ENCODE peak calls at places on chromosomes 6 and 20, in eight cellular contexts. One of them, this sample, is unnamed.

GRCh38 chr6:33114428-33114827 is 38.6 kb downstream of the HLA-DPB1 start:
- DNase-seq in IMR-90: no peak
- DNase-seq in fibroblast of pulmonary artery: no peak
- DNase-seq in kidney: no peak
- DNase-seq in astrocyte of the spinal cord: no peak
- DNase-seq in gastrocnemius medialis: no peak
- DNase-seq in HL-60: peak
- DNase-seq in lung: no peak
- DNase-seq in this sample: no peak

GRCh38 chr6:113719056-113719455 is 138.1 kb upstream of the MARCKS start:
- DNase-seq in lung: no peak
- DNase-seq in HL-60: no peak
- DNase-seq in fibroblast of pulmonary artery: no peak
- DNase-seq in IMR-90: peak
- DNase-seq in astrocyte of the spinal cord: no peak
- DNase-seq in gastrocnemius medialis: no peak
- DNase-seq in kidney: no peak
- DNase-seq in this sample: peak

GRCh38 chr6:37667050-37667814 is 30.5 kb downstream of the MDGA1 start:
- DNase-seq in kidney: no peak
- DNase-seq in gastrocnemius medialis: no peak
- DNase-seq in lung: no peak
- DNase-seq in HL-60: no peak
- DNase-seq in IMR-90: peak
- DNase-seq in astrocyte of the spinal cord: no peak
- DNase-seq in fibroblast of pulmonary artery: no peak
- DNase-seq in this sample: peak

GRCh38 chr6:11007715-11008608 is 36.1 kb downstream of the ELOVL2 start:
- DNase-seq in HL-60: no peak
- DNase-seq in lung: no peak
- DNase-seq in IMR-90: peak
- DNase-seq in fibroblast of pulmonary artery: peak
- DNase-seq in kidney: no peak
- DNase-seq in gastrocnemius medialis: no peak
- DNase-seq in astrocyte of the spinal cord: peak
- DNase-seq in this sample: peak

GRCh38 chr6:25601797-25602679 is 50.0 kb upstream of the SCGN start:
- DNase-seq in HL-60: no peak
- DNase-seq in kidney: no peak
- DNase-seq in fibroblast of pulmonary artery: peak
- DNase-seq in gastrocnemius medialis: no peak
- DNase-seq in lung: no peak
- DNase-seq in astrocyte of the spinal cord: peak
- DNase-seq in IMR-90: peak
- DNase-seq in this sample: peak

GRCh38 chr6:3417473-3417872 is 39.4 kb downstream of the SLC22A23 start:
- DNase-seq in kidney: no peak
- DNase-seq in HL-60: no peak
- DNase-seq in IMR-90: no peak
- DNase-seq in astrocyte of the spinal cord: no peak
- DNase-seq in fibroblast of pulmonary artery: no peak
- DNase-seq in gastrocnemius medialis: no peak
- DNase-seq in lung: no peak
- DNase-seq in this sample: no peak

GRCh38 chr6:150689900-150690590 is 90.4 kb downstream of the PLEKHG1 start:
- DNase-seq in kidney: no peak
- DNase-seq in HL-60: no peak
- DNase-seq in gastrocnemius medialis: no peak
- DNase-seq in fibroblast of pulmonary artery: no peak
- DNase-seq in lung: no peak
- DNase-seq in astrocyte of the spinal cord: no peak
- DNase-seq in IMR-90: no peak
- DNase-seq in this sample: no peak

GRCh38 chr6:170344631-170345576 is 38.3 kb downstream of the FAM120B start:
- DNase-seq in IMR-90: peak
- DNase-seq in fibroblast of pulmonary artery: peak
- DNase-seq in astrocyte of the spinal cord: peak
- DNase-seq in kidney: no peak
- DNase-seq in lung: no peak
- DNase-seq in gastrocnemius medialis: no peak
- DNase-seq in HL-60: no peak
- DNase-seq in this sample: peak

GRCh38 chr6:158518196-158519127 is 41.4 kb upstream of the TMEM181 start:
- DNase-seq in HL-60: peak
- DNase-seq in kidney: no peak
- DNase-seq in IMR-90: peak
- DNase-seq in fibroblast of pulmonary artery: peak
- DNase-seq in gastrocnemius medialis: no peak
- DNase-seq in lung: no peak
- DNase-seq in astrocyte of the spinal cord: peak
- DNase-seq in this sample: peak

GRCh38 chr6:105484238-105485161 is 81.6 kb upstream of the PREP start:
- DNase-seq in gastrocnemius medialis: no peak
- DNase-seq in HL-60: no peak
- DNase-seq in astrocyte of the spinal cord: peak
- DNase-seq in kidney: no peak
- DNase-seq in fibroblast of pulmonary artery: peak
- DNase-seq in IMR-90: peak
- DNase-seq in lung: no peak
- DNase-seq in this sample: peak

GRCh38 chr6:47404436-47404835 is 73.2 kb upstream of the CD2AP start:
- DNase-seq in gastrocnemius medialis: no peak
- DNase-seq in kidney: no peak
- DNase-seq in fibroblast of pulmonary artery: no peak
- DNase-seq in IMR-90: no peak
- DNase-seq in HL-60: no peak
- DNase-seq in lung: no peak
- DNase-seq in astrocyte of the spinal cord: no peak
- DNase-seq in this sample: no peak

GRCh38 chr6:113328886-113329381 is 528.2 kb upstream of the MARCKS start:
- DNase-seq in HL-60: no peak
- DNase-seq in kidney: no peak
- DNase-seq in astrocyte of the spinal cord: peak
- DNase-seq in gastrocnemius medialis: no peak
- DNase-seq in fibroblast of pulmonary artery: peak
- DNase-seq in IMR-90: peak
- DNase-seq in lung: peak
- DNase-seq in this sample: peak

GRCh38 chr6:170260686-170261085 is 30.2 kb downstream of the DLL1 start:
- DNase-seq in gastrocnemius medialis: no peak
- DNase-seq in lung: no peak
- DNase-seq in kidney: peak
- DNase-seq in IMR-90: no peak
- DNase-seq in HL-60: no peak
- DNase-seq in fibroblast of pulmonary artery: no peak
- DNase-seq in astrocyte of the spinal cord: no peak
- DNase-seq in this sample: no peak

GRCh38 chr6:137866914-137867684 is at the start of gene TNFAIP3:
- DNase-seq in IMR-90: peak
- DNase-seq in astrocyte of the spinal cord: peak
- DNase-seq in lung: peak
- DNase-seq in fibroblast of pulmonary artery: peak
- DNase-seq in gastrocnemius medialis: peak
- DNase-seq in kidney: peak
- DNase-seq in HL-60: peak
- DNase-seq in this sample: peak

GRCh38 chr6:128443553-128443952 is 76.8 kb downstream of the PTPRK start:
- DNase-seq in astrocyte of the spinal cord: no peak
- DNase-seq in kidney: no peak
- DNase-seq in fibroblast of pulmonary artery: peak
- DNase-seq in HL-60: no peak
- DNase-seq in IMR-90: peak
- DNase-seq in lung: no peak
- DNase-seq in gastrocnemius medialis: no peak
- DNase-seq in this sample: no peak

GRCh38 chr6:11323666-11324452 is 91.4 kb upstream of the NEDD9 start:
- DNase-seq in fibroblast of pulmonary artery: no peak
- DNase-seq in HL-60: peak
- DNase-seq in kidney: no peak
- DNase-seq in gastrocnemius medialis: peak
- DNase-seq in IMR-90: no peak
- DNase-seq in astrocyte of the spinal cord: no peak
- DNase-seq in lung: peak
- DNase-seq in this sample: no peak

GRCh38 chr6:70398783-70399730 is 14.3 kb upstream of the FAM135A start:
- DNase-seq in fibroblast of pulmonary artery: peak
- DNase-seq in HL-60: no peak
- DNase-seq in astrocyte of the spinal cord: peak
- DNase-seq in kidney: peak
- DNase-seq in gastrocnemius medialis: no peak
- DNase-seq in IMR-90: peak
- DNase-seq in lung: peak
- DNase-seq in this sample: peak

GRCh38 chr6:125296461-125296860 is 5.3 kb downstream of the HDDC2 start:
- DNase-seq in lung: no peak
- DNase-seq in gastrocnemius medialis: no peak
- DNase-seq in fibroblast of pulmonary artery: no peak
- DNase-seq in astrocyte of the spinal cord: peak
- DNase-seq in HL-60: no peak
- DNase-seq in kidney: no peak
- DNase-seq in IMR-90: no peak
- DNase-seq in this sample: peak

GRCh38 chr20:17895641-17896246 is 72.8 kb downstream of the SNX5 start:
- DNase-seq in gastrocnemius medialis: no peak
- DNase-seq in HL-60: peak
- DNase-seq in kidney: peak
- DNase-seq in astrocyte of the spinal cord: peak
- DNase-seq in IMR-90: peak
- DNase-seq in fibroblast of pulmonary artery: peak
- DNase-seq in lung: peak
- DNase-seq in this sample: peak

GRCh38 chr20:3923818-3924217 is 34.6 kb downstream of the PANK2 start:
- DNase-seq in kidney: no peak
- DNase-seq in astrocyte of the spinal cord: no peak
- DNase-seq in lung: no peak
- DNase-seq in IMR-90: peak
- DNase-seq in fibroblast of pulmonary artery: peak
- DNase-seq in HL-60: no peak
- DNase-seq in gastrocnemius medialis: no peak
- DNase-seq in this sample: peak

GRCh38 chr20:62918137-62918536 is 8.2 kb downstream of the DIDO1 start:
- DNase-seq in HL-60: no peak
- DNase-seq in kidney: no peak
- DNase-seq in lung: no peak
- DNase-seq in IMR-90: no peak
- DNase-seq in astrocyte of the spinal cord: no peak
- DNase-seq in fibroblast of pulmonary artery: no peak
- DNase-seq in gastrocnemius medialis: no peak
- DNase-seq in this sample: no peak

GRCh38 chr6:164695896-164696295 is 613.5 kb downstream of the C6orf118 start:
- DNase-seq in kidney: no peak
- DNase-seq in astrocyte of the spinal cord: no peak
- DNase-seq in HL-60: peak
- DNase-seq in gastrocnemius medialis: no peak
- DNase-seq in IMR-90: no peak
- DNase-seq in lung: no peak
- DNase-seq in fibroblast of pulmonary artery: peak
- DNase-seq in this sample: no peak

GRCh38 chr20:57838670-57839142 is 128.9 kb upstream of the PMEPA1 start:
- DNase-seq in astrocyte of the spinal cord: peak
- DNase-seq in HL-60: no peak
- DNase-seq in lung: no peak
- DNase-seq in gastrocnemius medialis: no peak
- DNase-seq in IMR-90: no peak
- DNase-seq in kidney: no peak
- DNase-seq in fibroblast of pulmonary artery: no peak
- DNase-seq in this sample: no peak

GRCh38 chr6:144653885-144654505 is 368.9 kb downstream of the UTRN start:
- DNase-seq in astrocyte of the spinal cord: no peak
- DNase-seq in fibroblast of pulmonary artery: no peak
- DNase-seq in gastrocnemius medialis: no peak
- DNase-seq in IMR-90: no peak
- DNase-seq in lung: no peak
- DNase-seq in kidney: no peak
- DNase-seq in HL-60: peak
- DNase-seq in this sample: no peak
- H3K4me3 ChIP-seq in astrocyte of the spinal cord: no peak
- H3K4me3 ChIP-seq in fibroblast of pulmonary artery: no peak
- H3K4me3 ChIP-seq in gastrocnemius medialis: no peak
- H3K4me3 ChIP-seq in IMR-90: no peak
- H3K4me3 ChIP-seq in lung: no peak
- H3K4me3 ChIP-seq in kidney: no peak
- H3K4me3 ChIP-seq in HL-60: no peak
- H3K4me3 ChIP-seq in this sample: no peak

GRCh38 chr20:53227523-53227922 is 255.4 kb downstream of the TSHZ2 start:
- DNase-seq in lung: no peak
- DNase-seq in fibroblast of pulmonary artery: peak
- DNase-seq in IMR-90: no peak
- DNase-seq in kidney: no peak
- DNase-seq in astrocyte of the spinal cord: no peak
- DNase-seq in gastrocnemius medialis: no peak
- DNase-seq in HL-60: no peak
- DNase-seq in this sample: peak
- TF ChIP-seq CTCF in lung: no peak
- TF ChIP-seq CTCF in fibroblast of pulmonary artery: no peak
- TF ChIP-seq CTCF in IMR-90: no peak
- TF ChIP-seq CTCF in kidney: no peak
- TF ChIP-seq CTCF in astrocyte of the spinal cord: no peak
- TF ChIP-seq CTCF in gastrocnemius medialis: no peak
- TF ChIP-seq CTCF in HL-60: no peak
- TF ChIP-seq CTCF in this sample: no peak

GRCh38 chr6:39706819-39707218 is 18.4 kb downstream of the KIF6 start:
- DNase-seq in kidney: no peak
- DNase-seq in astrocyte of the spinal cord: no peak
- DNase-seq in IMR-90: no peak
- DNase-seq in HL-60: no peak
- DNase-seq in fibroblast of pulmonary artery: no peak
- DNase-seq in lung: no peak
- DNase-seq in gastrocnemius medialis: no peak
- DNase-seq in this sample: no peak
- H3K4me3 ChIP-seq in kidney: no peak
- H3K4me3 ChIP-seq in astrocyte of the spinal cord: no peak
- H3K4me3 ChIP-seq in IMR-90: no peak
- H3K4me3 ChIP-seq in HL-60: no peak
- H3K4me3 ChIP-seq in fibroblast of pulmonary artery: no peak
- H3K4me3 ChIP-seq in lung: no peak
- H3K4me3 ChIP-seq in gastrocnemius medialis: no peak
- H3K4me3 ChIP-seq in this sample: no peak

GRCh38 chr20:11329271-11329670 is 588.4 kb upstream of the BTBD3 start:
- DNase-seq in fibroblast of pulmonary artery: no peak
- DNase-seq in astrocyte of the spinal cord: no peak
- DNase-seq in lung: no peak
- DNase-seq in gastrocnemius medialis: no peak
- DNase-seq in HL-60: no peak
- DNase-seq in IMR-90: peak
- DNase-seq in kidney: no peak
- DNase-seq in this sample: no peak
- TF ChIP-seq CTCF in fibroblast of pulmonary artery: no peak
- TF ChIP-seq CTCF in astrocyte of the spinal cord: no peak
- TF ChIP-seq CTCF in lung: no peak
- TF ChIP-seq CTCF in gastrocnemius medialis: no peak
- TF ChIP-seq CTCF in HL-60: no peak
- TF ChIP-seq CTCF in IMR-90: no peak
- TF ChIP-seq CTCF in kidney: no peak
- TF ChIP-seq CTCF in this sample: no peak